ENCODE peak calls at places on chromosomes 16 and 17, in five cellular contexts. Z, L, O, N and P are unnamed samples.

GRCh38 chr17:77892469-77893143 is 65.9 kb upstream of the TNRC6C start:
- DNase-seq in Z (no peak), L (no peak), O (no peak), N (no peak), P (no peak)

GRCh38 chr16:5041604-5042133 is 7.9 kb upstream of the NAGPA start:
- DNase-seq in Z (no peak), L (no peak), O (no peak), N (no peak), P (no peak)

GRCh38 chr17:15482476-15482875 is 15.1 kb upstream of the CDRT4 start:
- DNase-seq in Z (no peak), L (no peak), O (no peak), N (no peak), P (no peak)

GRCh38 chr17:7579839-7580630 is 597 bp downstream of the CD68 start:
- DNase-seq in Z (peak; percentile 38), L (no peak), O (no peak), N (no peak), P (no peak)

GRCh38 chr17:1972429-1973160 is 52.5 kb downstream of the RTN4RL1 start:
- DNase-seq in Z (no peak), L (no peak), O (peak; percentile 35), N (no peak), P (no peak)

GRCh38 chr16:80852261-80852872 is 48.0 kb upstream of the CDYL2 start:
- DNase-seq in Z (no peak), L (no peak), O (peak; percentile 24), N (no peak), P (no peak)

GRCh38 chr17:39365252-39365651 is 36.2 kb downstream of the FBXL20 start:
- DNase-seq in Z (no peak), L (no peak), O (peak; percentile 63), N (no peak), P (no peak)

GRCh38 chr17:64306850-64307463 is 43.9 kb upstream of the TEX2 start:
- DNase-seq in Z (peak; percentile 73), L (peak; percentile 64), O (peak; percentile 91), N (peak; percentile 9), P (peak; percentile 62)

GRCh38 chr17:67435122-67435521 is 58.0 kb downstream of the PITPNC1 start:
- DNase-seq in Z (no peak), L (peak; percentile 44), O (peak; percentile 43), N (no peak), P (peak; percentile 38)

GRCh38 chr17:66406701-66407644 is 104.6 kb downstream of the PRKCA start:
- DNase-seq in Z (peak; percentile 76), L (no peak), O (no peak), N (no peak), P (no peak)

GRCh38 chr17:57832299-57832698 is 17.5 kb downstream of the MRPS23 start:
- DNase-seq in Z (no peak), L (no peak), O (no peak), N (no peak), P (no peak)

GRCh38 chr16:71893888-71894228 is 1.5 kb upstream of the IST1 start:
- DNase-seq in Z (no peak), L (no peak), O (no peak), N (no peak), P (no peak)

GRCh38 chr17:12085076-12085949 is 64.6 kb downstream of the MAP2K4 start:
- DNase-seq in Z (no peak), L (no peak), O (no peak), N (no peak), P (no peak)

GRCh38 chr16:50304467-50305440 is 38.4 kb downstream of the ADCY7 start:
- DNase-seq in Z (no peak), L (no peak), O (no peak), N (no peak), P (no peak)

GRCh38 chr17:7737601-7738000 is 20.1 kb downstream of the DNAH2 start:
- DNase-seq in Z (no peak), L (no peak), O (no peak), N (no peak), P (no peak)

GRCh38 chr17:48510761-48511604 is 19.8 kb downstream of the HOXB1 start:
- DNase-seq in Z (no peak), L (no peak), O (peak; percentile 59), N (no peak), P (no peak)

GRCh38 chr17:38583176-38583575 is 22.6 kb downstream of the SRCIN1 start:
- DNase-seq in Z (no peak), L (no peak), O (no peak), N (no peak), P (no peak)

GRCh38 chr17:67359960-67360817 is 6.2 kb downstream of the PSMD12 start:
- DNase-seq in Z (peak; percentile 42), L (peak; percentile 26), O (peak; percentile 39), N (peak; percentile 17), P (peak; percentile 36)

GRCh38 chr17:49404906-49405305 is 9.8 kb downstream of the PHB1 start:
- DNase-seq in Z (no peak), L (no peak), O (no peak), N (no peak), P (no peak)

GRCh38 chr17:47295037-47295873 is 28.5 kb upstream of the EFCAB13 start:
- DNase-seq in Z (no peak), L (no peak), O (no peak), N (no peak), P (no peak)

GRCh38 chr16:51569204-51569911 is 418.3 kb upstream of the SALL1 start:
- DNase-seq in Z (no peak), L (no peak), O (peak; percentile 46), N (no peak), P (no peak)